ENCODE peak calls at places on chromosomes 1 and 21, in nine cellular contexts. S is PC-9, P is PC-3, A is GM23248, T is MM.1S, O is HCT116, B is OCI-LY7, I is GM23338, F is SK-N-SH. L is an unnamed sample.

GRCh38 chr1:167520711-167521206 is 2.4 kb upstream of the CD247 start:
- DNase-seq in S (no peak), P (no peak), A (no peak), T (no peak), O (no peak), B (peak; percentile 27), I (peak; percentile 30), F (no peak), L (no peak)

GRCh38 chr1:115507256-115507589 is 134.5 kb upstream of the VANGL1 start:
- DNase-seq in S (no peak), P (peak; percentile 47), A (peak; percentile 76), T (no peak), O (peak; percentile 29), B (peak; percentile 16), I (peak; percentile 69), F (peak; percentile 52), L (peak; percentile 46)

GRCh38 chr1:91490501-91490900 is 10.2 kb upstream of the CDC7 start:
- DNase-seq in S (no peak), P (no peak), A (no peak), T (no peak), O (no peak), B (no peak), I (no peak), F (no peak), L (no peak)

GRCh38 chr1:204461331-204462228 is 33.0 kb downstream of the PIK3C2B start:
- DNase-seq in S (no peak), P (no peak), A (no peak), T (no peak), O (no peak), B (peak; percentile 65), I (no peak), F (no peak), L (no peak)

GRCh38 chr1:29390075-29390474 is 153.8 kb downstream of the PTPRU start:
- DNase-seq in S (no peak), P (no peak), A (no peak), T (no peak), O (no peak), B (no peak), I (no peak), F (no peak), L (no peak)

GRCh38 chr1:11211925-11212587 is 22.9 kb downstream of the ANGPTL7 start:
- DNase-seq in S (no peak), P (no peak), A (no peak), T (no peak), O (no peak), B (no peak), I (no peak), F (no peak), L (no peak)

GRCh38 chr1:109625601-109626560 is 6.2 kb downstream of the AMPD2 start:
- DNase-seq in S (peak; percentile 27), P (no peak), A (no peak), T (no peak), O (no peak), B (no peak), I (no peak), F (peak; percentile 17), L (no peak)

GRCh38 chr1:192580351-192580962 is 4.9 kb downstream of the RGS1 start:
- DNase-seq in S (no peak), P (peak; percentile 71), A (peak; percentile 75), T (peak; percentile 51), O (peak; percentile 42), B (peak; percentile 48), I (peak; percentile 57), F (no peak), L (peak; percentile 49)

GRCh38 chr1:227541796-227542152 is 21.6 kb upstream of the ZNF678 start:
- DNase-seq in S (no peak), P (no peak), A (no peak), T (no peak), O (no peak), B (no peak), I (peak; percentile 37), F (peak; percentile 75), L (no peak)

GRCh38 chr1:94974224-94974623 is 47.3 kb upstream of the CNN3 start:
- DNase-seq in S (no peak), P (no peak), A (peak; percentile 68), T (no peak), O (no peak), B (no peak), I (no peak), F (no peak), L (no peak)

GRCh38 chr1:72280714-72281113 is 1.6 kb downstream of the NEGR1 start:
- DNase-seq in S (no peak), P (peak; percentile 28), A (peak; percentile 40), T (no peak), O (no peak), B (no peak), I (no peak), F (no peak), L (no peak)

GRCh38 chr1:162605225-162605927 is 26.9 kb upstream of the DDR2 start:
- DNase-seq in S (peak; percentile 59), P (peak; percentile 100), A (peak; percentile 97), T (no peak), O (peak; percentile 45), B (no peak), I (no peak), F (no peak), L (peak; percentile 57)

GRCh38 chr1:101259744-101260148 is 22.9 kb downstream of the S1PR1 start:
- DNase-seq in S (peak; percentile 91), P (peak; percentile 85), A (peak; percentile 87), T (no peak), O (no peak), B (no peak), I (no peak), F (no peak), L (no peak)

DNA sequence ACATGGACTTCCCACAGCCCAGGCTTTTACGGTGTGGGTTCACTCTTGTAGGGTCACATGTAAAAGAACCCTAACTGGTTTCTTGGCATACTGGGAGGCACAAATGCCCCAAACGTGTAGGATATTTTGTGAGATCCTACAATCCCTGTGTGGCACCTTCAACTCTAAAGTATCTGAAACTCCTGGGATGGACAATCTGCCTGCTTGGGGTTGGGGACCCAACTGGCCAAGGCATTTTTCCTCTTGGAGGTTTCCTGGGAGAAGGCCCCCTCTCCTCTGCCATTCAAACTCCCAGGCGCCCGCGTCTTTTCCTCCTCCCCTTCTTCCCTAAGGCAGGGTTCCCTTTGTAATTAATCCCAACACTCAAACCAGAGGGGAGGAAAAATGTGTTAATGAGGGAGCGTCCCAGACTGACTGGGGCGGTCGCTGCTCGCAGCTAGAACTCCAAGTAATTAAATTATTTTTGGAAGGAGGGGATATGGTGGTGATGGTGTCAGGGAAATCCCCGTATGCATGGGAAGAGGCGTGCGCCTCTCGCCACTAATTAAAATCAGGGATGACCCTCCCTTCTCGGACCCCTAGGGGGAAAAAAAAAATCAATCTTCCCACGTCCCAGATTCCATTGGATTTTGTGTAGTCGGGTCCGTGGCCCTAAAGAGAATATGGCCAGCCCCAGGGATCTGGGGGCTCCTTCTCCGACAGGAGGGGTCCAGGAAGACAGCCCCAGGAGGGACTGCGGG is 650 bp upstream of the VANGL2 start:
- DNase-seq in S (no peak), P (no peak), A (no peak), T (peak; percentile 4), O (no peak), B (no peak), I (peak; percentile 80), F (no peak), L (no peak)
- H3K4me3 ChIP-seq in S (peak overlapping the region; percentile 52), P (no peak overlapping the region), A (no peak overlapping the region), T (no peak overlapping the region), O (no peak overlapping the region), B (peak overlapping the region; percentile 58), I (peak overlapping the region; percentile 70), F (peak overlapping the region; percentile 95), L (peak overlapping the region; percentile 100)

GRCh38 chr1:67795179-67795916 is 37.9 kb downstream of the GNG12 start:
- DNase-seq in S (no peak), P (peak; percentile 12), A (no peak), T (no peak), O (no peak), B (no peak), I (no peak), F (no peak), L (no peak)
- H3K9me2 ChIP-seq in S (no peaks in the 10 kb centered on the region), P (no peaks in the 10 kb centered on the region), A (no peaks in the 10 kb centered on the region), T (no peaks in the 10 kb centered on the region), O (no peaks in the 10 kb centered on the region), B (no peaks in the 10 kb centered on the region), I (peaks cover 6% of the 10 kb centered on the region), F (no peaks in the 10 kb centered on the region), L (no peaks in the 10 kb centered on the region)

DNA sequence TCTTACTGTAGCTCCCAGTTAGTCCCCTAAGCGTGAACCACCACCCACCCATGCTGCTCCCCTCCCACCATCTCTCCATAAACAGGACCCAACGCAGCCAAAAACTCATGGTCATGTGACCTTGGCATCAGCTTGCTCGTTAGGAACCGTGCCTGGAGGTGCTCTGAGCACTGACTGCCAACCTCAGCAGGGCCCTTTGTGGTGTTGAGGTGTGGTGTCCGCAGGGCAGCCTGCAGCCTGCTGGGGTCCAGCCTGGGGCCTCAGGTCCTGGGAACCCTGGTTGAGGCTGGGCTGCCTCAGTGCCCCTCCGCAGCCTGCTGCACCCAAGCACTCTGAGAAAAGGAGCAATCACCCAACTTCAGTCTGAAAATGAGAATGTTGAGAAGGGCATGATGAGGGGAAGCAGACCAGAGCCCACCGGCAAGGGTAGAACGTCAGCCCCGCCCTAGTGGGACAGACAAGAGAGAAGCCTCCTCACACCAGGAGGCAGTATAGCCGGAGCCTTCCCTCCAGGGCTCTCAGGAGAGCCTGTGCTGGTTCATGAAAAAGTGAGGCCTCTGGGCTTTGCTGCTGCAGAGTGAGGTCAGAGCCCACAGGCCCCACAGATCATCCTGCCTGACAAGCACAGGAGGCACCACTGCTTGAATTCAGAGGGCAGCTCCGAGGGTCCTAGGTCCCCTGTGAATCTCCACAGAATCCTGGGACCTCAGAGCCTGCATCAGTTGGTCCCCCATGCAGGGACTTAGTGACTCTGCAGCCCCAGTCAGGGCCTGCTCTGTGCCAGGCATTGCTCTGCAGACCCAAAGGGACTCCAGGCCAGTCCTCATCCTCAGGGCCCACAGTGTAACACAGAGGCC is 4.9 kb upstream of the COL6A2 start:
- DNase-seq in S (no peak), P (no peak), A (peak; percentile 71), T (no peak), O (no peak), B (no peak), I (no peak), F (no peak), L (peak; percentile 12)
- H3K4me3 ChIP-seq in S (no peak overlapping the region), P (no peak overlapping the region), A (peak overlapping the region; percentile 43), T (no peak overlapping the region), O (no peak overlapping the region), B (no peak overlapping the region), I (no peak overlapping the region), F (no peak overlapping the region), L (no peak overlapping the region)

GRCh38 chr21:35084869-35085268 is 35.8 kb upstream of the RUNX1 start:
- DNase-seq in S (peak; percentile 54), P (peak; percentile 95), A (peak; percentile 90), T (no peak), O (no peak), B (no peak), I (no peak), F (no peak), L (no peak)
- H3K9me2 ChIP-seq in S (no peaks in the 10 kb centered on the region), P (no peaks in the 10 kb centered on the region), A (no peaks in the 10 kb centered on the region), T (no peaks in the 10 kb centered on the region), O (no peaks in the 10 kb centered on the region), B (no peaks in the 10 kb centered on the region), I (no peaks in the 10 kb centered on the region), F (no peaks in the 10 kb centered on the region), L (no peaks in the 10 kb centered on the region)

GRCh38 chr1:12511128-12511484 is 106.9 kb downstream of the DHRS3 start:
- DNase-seq in S (no peak), P (no peak), A (no peak), T (no peak), O (no peak), B (no peak), I (no peak), F (no peak), L (no peak)
- H3K4me3 ChIP-seq in S (no peak overlapping the region), P (no peak overlapping the region), A (no peak overlapping the region), T (no peak overlapping the region), O (no peak overlapping the region), B (no peak overlapping the region), I (no peak overlapping the region), F (no peak overlapping the region), L (no peak overlapping the region)